ENCODE peak calls at places on chromosome 2, in five cellular contexts. One of them, this sample, is unnamed.

GRCh38 chr2:231683907-231684306 is 24.4 kb upstream of the PTMA start:
- DNase-seq in HepG2: no peak
- DNase-seq in right atrium auricular region: no peak
- DNase-seq in thoracic aorta: no peak
- DNase-seq in Panc1: no peak
- DNase-seq in this sample: no peak

GRCh38 chr2:173217106-173217840 is 137.4 kb upstream of the CDCA7 start:
- DNase-seq in thoracic aorta: no peak
- DNase-seq in Panc1: no peak
- DNase-seq in right atrium auricular region: no peak
- DNase-seq in HepG2: no peak
- DNase-seq in this sample: no peak

GRCh38 chr2:71886241-71886640 is 261.4 kb downstream of the CYP26B1 start:
- DNase-seq in right atrium auricular region: no peak
- DNase-seq in Panc1: no peak
- DNase-seq in thoracic aorta: no peak
- DNase-seq in HepG2: no peak
- DNase-seq in this sample: no peak

GRCh38 chr2:241005569-241005968 is 7.2 kb downstream of the SNED1 start:
- DNase-seq in thoracic aorta: no peak
- DNase-seq in HepG2: no peak
- DNase-seq in right atrium auricular region: no peak
- DNase-seq in Panc1: no peak
- DNase-seq in this sample: no peak

GRCh38 chr2:233982421-233983121 is 65.4 kb downstream of the TRPM8 start:
- DNase-seq in thoracic aorta: no peak
- DNase-seq in right atrium auricular region: no peak
- DNase-seq in HepG2: peak
- DNase-seq in Panc1: no peak
- DNase-seq in this sample: peak

GRCh38 chr2:189533274-189534035 is 47.1 kb downstream of the SLC40A1 start:
- DNase-seq in right atrium auricular region: no peak
- DNase-seq in thoracic aorta: no peak
- DNase-seq in Panc1: no peak
- DNase-seq in HepG2: peak
- DNase-seq in this sample: no peak

GRCh38 chr2:9071032-9071431 is 67.5 kb upstream of the MBOAT2 start:
- DNase-seq in thoracic aorta: no peak
- DNase-seq in Panc1: peak
- DNase-seq in right atrium auricular region: no peak
- DNase-seq in HepG2: peak
- DNase-seq in this sample: no peak

GRCh38 chr2:20012282-20013060 is at the start of gene MATN3:
- DNase-seq in thoracic aorta: no peak
- DNase-seq in right atrium auricular region: no peak
- DNase-seq in Panc1: no peak
- DNase-seq in HepG2: peak
- DNase-seq in this sample: no peak

GRCh38 chr2:94970353-94970752 is 55.2 kb upstream of the MAL start:
- DNase-seq in right atrium auricular region: no peak
- DNase-seq in HepG2: no peak
- DNase-seq in thoracic aorta: no peak
- DNase-seq in Panc1: no peak
- DNase-seq in this sample: no peak

GRCh38 chr2:28663359-28663758 is 88.3 kb upstream of the PPP1CB start:
- DNase-seq in thoracic aorta: no peak
- DNase-seq in right atrium auricular region: no peak
- DNase-seq in Panc1: no peak
- DNase-seq in HepG2: peak
- DNase-seq in this sample: peak

GRCh38 chr2:111118455-111119003 is 2.2 kb upstream of the BCL2L11 start:
- DNase-seq in thoracic aorta: no peak
- DNase-seq in right atrium auricular region: peak
- DNase-seq in HepG2: no peak
- DNase-seq in Panc1: no peak
- DNase-seq in this sample: no peak

GRCh38 chr2:208392300-208392699 is 14.3 kb upstream of the PTH2R start:
- DNase-seq in Panc1: no peak
- DNase-seq in right atrium auricular region: no peak
- DNase-seq in thoracic aorta: no peak
- DNase-seq in HepG2: peak
- DNase-seq in this sample: no peak
- TF ChIP-seq CTCF in Panc1: peak
- TF ChIP-seq CTCF in right atrium auricular region: no peak
- TF ChIP-seq CTCF in thoracic aorta: no peak
- TF ChIP-seq CTCF in HepG2: peak
- TF ChIP-seq CTCF in this sample: peak

GRCh38 chr2:106144621-106145331 is 49.3 kb downstream of the UXS1 start:
- DNase-seq in Panc1: no peak
- DNase-seq in HepG2: no peak
- DNase-seq in right atrium auricular region: no peak
- DNase-seq in thoracic aorta: no peak
- DNase-seq in this sample: no peak
- TF ChIP-seq CTCF in Panc1: no peak
- TF ChIP-seq CTCF in HepG2: no peak
- TF ChIP-seq CTCF in right atrium auricular region: no peak
- TF ChIP-seq CTCF in thoracic aorta: no peak
- TF ChIP-seq CTCF in this sample: no peak

GRCh38 chr2:155372969-155373368 is 674.5 kb downstream of the KCNJ3 start:
- DNase-seq in HepG2: no peak
- DNase-seq in Panc1: no peak
- DNase-seq in right atrium auricular region: no peak
- DNase-seq in thoracic aorta: no peak
- DNase-seq in this sample: no peak
- TF ChIP-seq CTCF in HepG2: peak
- TF ChIP-seq CTCF in Panc1: peak
- TF ChIP-seq CTCF in right atrium auricular region: peak
- TF ChIP-seq CTCF in thoracic aorta: no peak
- TF ChIP-seq CTCF in this sample: peak

GRCh38 chr2:26559556-26559955 is 81.6 kb downstream of the CIB4 start:
- DNase-seq in thoracic aorta: no peak
- DNase-seq in right atrium auricular region: no peak
- DNase-seq in Panc1: no peak
- DNase-seq in HepG2: no peak
- DNase-seq in this sample: no peak
- TF ChIP-seq CTCF in thoracic aorta: no peak
- TF ChIP-seq CTCF in right atrium auricular region: no peak
- TF ChIP-seq CTCF in Panc1: no peak
- TF ChIP-seq CTCF in HepG2: no peak
- TF ChIP-seq CTCF in this sample: no peak

GRCh38 chr2:98880266-98881152 is 55.5 kb downstream of the CRACDL start:
- DNase-seq in Panc1: no peak
- DNase-seq in thoracic aorta: no peak
- DNase-seq in HepG2: no peak
- DNase-seq in right atrium auricular region: peak
- DNase-seq in this sample: no peak
- TF ChIP-seq CTCF in Panc1: no peak
- TF ChIP-seq CTCF in thoracic aorta: no peak
- TF ChIP-seq CTCF in HepG2: peak
- TF ChIP-seq CTCF in right atrium auricular region: no peak
- TF ChIP-seq CTCF in this sample: no peak